ENCODE peak calls at places on chromosome 11, in nine cellular contexts. S, O, N, E, A, M, Q, T and I are unnamed samples.

GRCh38 chr11:130897262-130898182 is 18.8 kb downstream of the SNX19 start:
- DNase-seq in S (no peak), O (peak; percentile 16), N (peak; percentile 79), E (peak; percentile 62), A (no peak), M (no peak), Q (peak; percentile 85), T (no peak), I (no peak)

GRCh38 chr11:61535998-61536675 is 27.6 kb downstream of the LRRC10B start:
- DNase-seq in S (no peak), O (no peak), N (no peak), E (no peak), A (no peak), M (no peak), Q (no peak), T (no peak), I (no peak)

GRCh38 chr11:64007160-64007628 is 21.0 kb downstream of the OTUB1 start:
- DNase-seq in S (no peak), O (peak; percentile 52), N (no peak), E (no peak), A (no peak), M (no peak), Q (peak; percentile 7), T (peak; percentile 44), I (peak; percentile 11)

GRCh38 chr11:123174196-123175183 is 20.6 kb downstream of the CLMP start:
- DNase-seq in S (no peak), O (peak; percentile 59), N (no peak), E (peak; percentile 48), A (no peak), M (no peak), Q (peak; percentile 96), T (peak; percentile 66), I (no peak)

GRCh38 chr11:10076458-10077141 is 217.4 kb downstream of the SBF2 start:
- DNase-seq in S (peak; percentile 58), O (peak; percentile 6), N (peak; percentile 65), E (peak; percentile 27), A (peak; percentile 44), M (peak; percentile 35), Q (no peak), T (peak; percentile 81), I (no peak)

GRCh38 chr11:86214710-86215109 is 29.8 kb upstream of the EED start:
- DNase-seq in S (no peak), O (no peak), N (no peak), E (no peak), A (peak; percentile 85), M (no peak), Q (peak; percentile 15), T (no peak), I (no peak)

GRCh38 chr11:65380460-65381126 is 1.9 kb downstream of the SLC25A45 start:
- DNase-seq in S (no peak), O (no peak), N (no peak), E (no peak), A (no peak), M (no peak), Q (no peak), T (no peak), I (no peak)

GRCh38 chr11:25992254-25992653 is 339.7 kb upstream of the ANO3 start:
- DNase-seq in S (no peak), O (no peak), N (no peak), E (no peak), A (no peak), M (no peak), Q (no peak), T (no peak), I (no peak)

GRCh38 chr11:70068950-70069349 is 9.2 kb upstream of the ANO1 start:
- DNase-seq in S (no peak), O (no peak), N (no peak), E (no peak), A (no peak), M (no peak), Q (no peak), T (no peak), I (no peak)

GRCh38 chr11:72876147-72876546 is 61.9 kb downstream of the ATG16L2 start:
- DNase-seq in S (no peak), O (no peak), N (no peak), E (no peak), A (no peak), M (no peak), Q (no peak), T (no peak), I (no peak)

GRCh38 chr11:59545179-59546020 is 34.1 kb downstream of the OR4D9 start:
- DNase-seq in S (no peak), O (no peak), N (peak; percentile 80), E (no peak), A (no peak), M (no peak), Q (no peak), T (no peak), I (no peak)

GRCh38 chr11:121802542-121802941 is 313.5 kb downstream of the BLID start:
- DNase-seq in S (no peak), O (peak; percentile 22), N (peak; percentile 76), E (no peak), A (no peak), M (no peak), Q (no peak), T (peak; percentile 58), I (no peak)

GRCh38 chr11:133834399-133835257 is 10.7 kb downstream of the SPATA19 start:
- DNase-seq in S (no peak), O (no peak), N (no peak), E (no peak), A (no peak), M (no peak), Q (no peak), T (no peak), I (no peak)

GRCh38 chr11:97620012-97620411 is 1230.2 kb downstream of the JRKL start:
- DNase-seq in S (no peak), O (no peak), N (no peak), E (no peak), A (no peak), M (no peak), Q (no peak), T (no peak), I (no peak)

GRCh38 chr11:121894581-121894980 is 221.4 kb downstream of the BLID start:
- DNase-seq in S (no peak), O (no peak), N (no peak), E (no peak), A (no peak), M (no peak), Q (peak; percentile 69), T (no peak), I (no peak)

GRCh38 chr11:124886476-124886875 is 11.2 kb downstream of the ROBO4 start:
- DNase-seq in S (no peak), O (no peak), N (no peak), E (no peak), A (no peak), M (no peak), Q (no peak), T (no peak), I (no peak)